ENCODE peak calls at places on chromosomes 12 and 14, in nine cellular contexts. Q is pancreas; W is kidney tubule cell; B is activated effector memory CD4-positive, alpha-beta T cell treated with anti-CD3 and anti-CD28 coated beads, Interleukin-2, amount 50 U/mL, for 16 hours; I is heart right ventricle; J is HuH-7.5; S is H9; N is GM06990; Y is keratinocyte. O is an unnamed sample.

GRCh38 chr12:94305293-94305957 is 154.2 kb downstream of the CEP83 start:
- DNase-seq in J (no peak), I (no peak), W (no peak), N (peak), S (peak), B (no peak), Q (no peak), Y (no peak), O (no peak)

GRCh38 chr14:74619672-74620131 is 7.7 kb upstream of the LTBP2 start:
- DNase-seq in Q (no peak), J (no peak), I (peak), Y (no peak), B (no peak), W (peak), N (no peak), S (no peak), O (peak)

GRCh38 chr12:132052191-132052932 is 91.8 kb downstream of the DDX51 start:
- DNase-seq in Y (no peak), S (no peak), W (no peak), N (no peak), I (no peak), Q (no peak), B (no peak), J (no peak), O (no peak)

GRCh38 chr12:79841248-79841877 is 93.5 kb downstream of the PPP1R12A start:
- DNase-seq in W (no peak), B (no peak), Q (no peak), Y (no peak), N (no peak), J (no peak), S (no peak), I (no peak), O (no peak)

GRCh38 chr12:87413784-87414183 is 615.4 kb downstream of the C12orf50 start:
- DNase-seq in Q (no peak), I (no peak), B (no peak), N (no peak), J (no peak), S (no peak), W (peak), Y (no peak), O (peak)

GRCh38 chr12:15899282-15899870 is 11.8 kb upstream of the DERA start:
- DNase-seq in S (no peak), B (no peak), N (no peak), Y (no peak), I (no peak), J (no peak), W (peak), Q (no peak), O (peak)

GRCh38 chr14:104211242-104211641 is 72.9 kb downstream of the KIF26A start:
- DNase-seq in W (no peak), N (no peak), S (no peak), Y (no peak), B (no peak), I (no peak), J (no peak), Q (no peak), O (no peak)

GRCh38 chr12:55996715-55997534 is at the start of gene SUOX:
- DNase-seq in S (peak), N (peak), Y (peak), Q (peak), J (peak), I (peak), W (peak), B (peak), O (peak)

GRCh38 chr14:61145903-61146411 is 135.2 kb downstream of the TMEM30B start:
- DNase-seq in Q (no peak), N (no peak), I (no peak), W (peak), S (no peak), J (no peak), B (no peak), Y (peak), O (peak)

GRCh38 chr12:104049278-104050257 is at the start of gene GLT8D2:
- DNase-seq in J (no peak), S (peak), B (no peak), W (peak), N (no peak), Y (no peak), Q (peak), I (peak), O (peak)

GRCh38 chr12:80634903-80635302 is 72.5 kb upstream of the MYF6 start:
- DNase-seq in B (no peak), W (no peak), I (no peak), Y (no peak), J (no peak), S (no peak), N (no peak), Q (no peak), O (no peak)